ENCODE peak calls at places on chromosomes 13 and 19, in nine cellular contexts. J is OCI-LY7, G is kidney epithelial cell, S is AG09319, K is WTC11, U is BE2C, M is K562, V is astrocyte of the spinal cord, L is AG10803. D is an unnamed sample.
A peak's percentile ranks its signal among the peaks of the same experiment; 100 is the strongest.

GRCh38 chr19:43956827-43957226 is 5.8 kb downstream of the ZNF221 start:
- DNase-seq in J (peak; percentile 23), V (no peak), K (no peak), S (no peak), U (no peak), G (no peak), M (no peak), L (no peak), D (no peak)

GRCh38 chr13:33233547-33233946 is 52.0 kb downstream of the STARD13 start:
- DNase-seq in J (no peak), S (no peak), K (no peak), G (no peak), M (no peak), L (no peak), U (no peak), V (no peak), D (no peak)

GRCh38 chr19:52599241-52599640 is 29.2 kb downstream of the ZNF701 start:
- DNase-seq in K (no peak), M (no peak), U (no peak), G (no peak), L (no peak), V (no peak), J (no peak), S (no peak), D (no peak)

GRCh38 chr19:37077615-37077928 is 661 bp upstream of the ZNF420 start:
- DNase-seq in M (no peak), L (no peak), G (no peak), K (no peak), J (no peak), S (no peak), U (no peak), V (no peak), D (no peak)

GRCh38 chr19:45955905-45956608 is 17.6 kb downstream of the NOVA2 start:
- DNase-seq in U (peak; percentile 40), K (no peak), S (no peak), M (no peak), V (peak; percentile 64), J (no peak), G (peak; percentile 23), L (no peak), D (no peak)

GRCh38 chr19:35644987-35645679 is 3.0 kb upstream of the COX6B1 start:
- DNase-seq in J (peak; percentile 76), U (peak; percentile 83), V (peak; percentile 47), K (peak; percentile 97), M (peak; percentile 86), S (no peak), L (peak; percentile 40), G (no peak), D (peak; percentile 73)

GRCh38 chr13:80259159-80259558 is 81.8 kb downstream of the SPRY2 start:
- DNase-seq in S (no peak), G (no peak), U (no peak), K (no peak), L (no peak), V (no peak), J (no peak), M (no peak), D (no peak)

GRCh38 chr19:30304540-30304939 is 67.6 kb upstream of the ZNF536 start:
- DNase-seq in U (no peak), L (no peak), G (no peak), K (no peak), M (no peak), J (no peak), S (no peak), V (no peak), D (no peak)

GRCh38 chr13:26184791-26185250 is 37.3 kb downstream of the RNF6 start:
- DNase-seq in S (peak; percentile 23), J (peak; percentile 76), V (peak; percentile 74), U (peak; percentile 74), G (peak; percentile 14), L (peak; percentile 73), K (peak; percentile 54), M (peak; percentile 45), D (peak; percentile 67)

GRCh38 chr13:42420304-42420703 is 148.4 kb downstream of the AKAP11 start:
- DNase-seq in L (no peak), S (no peak), J (no peak), M (no peak), G (no peak), K (no peak), V (no peak), U (no peak), D (peak; percentile 49)

GRCh38 chr19:1173845-1174809 is at the start of gene SBNO2:
- DNase-seq in L (peak; percentile 82), M (peak; percentile 98), U (peak; percentile 93), V (peak; percentile 89), J (peak; percentile 91), G (no peak), K (peak; percentile 96), S (peak; percentile 58), D (peak; percentile 100)

GRCh38 chr13:106528711-106529414 is 6.6 kb downstream of the EFNB2 start:
- DNase-seq in S (no peak), K (no peak), L (no peak), V (no peak), J (no peak), U (no peak), M (no peak), G (no peak), D (no peak)

GRCh38 chr19:33406521-33407139 is 33.1 kb downstream of the CEBPG start:
- DNase-seq in V (peak; percentile 39), U (peak; percentile 84), M (peak; percentile 87), K (peak; percentile 92), J (peak; percentile 56), L (peak; percentile 37), S (no peak), G (no peak), D (peak; percentile 90)

GRCh38 chr19:3321696-3322095 is 44.7 kb upstream of the NFIC start:
- DNase-seq in M (no peak), V (no peak), L (no peak), G (no peak), U (no peak), J (no peak), K (no peak), S (no peak), D (no peak)

GRCh38 chr13:113083402-113084061 is 22.1 kb upstream of the F7 start:
- DNase-seq in V (no peak), U (peak; percentile 50), G (no peak), J (no peak), L (peak; percentile 8), K (no peak), S (no peak), M (no peak), D (no peak)

GRCh38 chr13:25111557-25111956 is 15.6 kb downstream of the PABPC3 start:
- DNase-seq in M (no peak), J (no peak), K (no peak), V (peak; percentile 15), S (no peak), G (no peak), U (no peak), L (no peak), D (no peak)

GRCh38 chr13:67238277-67238859 is 8.2 kb upstream of the PCDH9 start:
- DNase-seq in V (peak; percentile 65), J (peak; percentile 60), K (no peak), S (no peak), U (no peak), M (peak; percentile 11), G (no peak), L (peak; percentile 32), D (peak; percentile 15)

GRCh38 chr19:8120636-8121480 is 28.5 kb downstream of the FBN3 start:
- DNase-seq in K (peak; percentile 42), G (no peak), U (no peak), J (no peak), L (no peak), V (no peak), M (no peak), S (no peak), D (no peak)

GRCh38 chr19:54172413-54172763 is 572 bp downstream of the TMC4 start:
- DNase-seq in S (no peak), M (no peak), G (no peak), J (no peak), V (no peak), K (no peak), L (no peak), U (no peak), D (no peak)

GRCh38 chr19:54169149-54169731 is 3.7 kb downstream of the TMC4 start:
- DNase-seq in L (no peak), V (no peak), K (no peak), U (no peak), J (no peak), S (no peak), M (no peak), G (no peak), D (no peak)

GRCh38 chr19:54173951-54174817 is 1.2 kb upstream of the TMC4 start:
- DNase-seq in J (no peak), V (no peak), G (no peak), U (no peak), S (no peak), M (peak; percentile 8), K (no peak), L (no peak), D (no peak)

GRCh38 chr19:54168174-54168917 is 4.6 kb downstream of the TMC4 start:
- DNase-seq in M (peak; percentile 86), L (peak; percentile 76), K (peak; percentile 99), S (peak; percentile 52), J (peak; percentile 84), U (peak; percentile 94), G (no peak), V (peak; percentile 81), D (peak; percentile 90)

GRCh38 chr19:54172764-54173699 is at the start of gene TMC4:
- DNase-seq in L (peak; percentile 24), K (peak; percentile 88), S (no peak), U (no peak), V (no peak), J (peak; percentile 52), G (no peak), M (peak; percentile 26), D (no peak)
- TF ChIP-seq CTCF in L (no peak), K (peak; percentile 12), S (no peak), U (no peak), V (no peak), J (peak; percentile 28), G (peak; percentile 1), M (no peak), D (no peak)

DNA sequence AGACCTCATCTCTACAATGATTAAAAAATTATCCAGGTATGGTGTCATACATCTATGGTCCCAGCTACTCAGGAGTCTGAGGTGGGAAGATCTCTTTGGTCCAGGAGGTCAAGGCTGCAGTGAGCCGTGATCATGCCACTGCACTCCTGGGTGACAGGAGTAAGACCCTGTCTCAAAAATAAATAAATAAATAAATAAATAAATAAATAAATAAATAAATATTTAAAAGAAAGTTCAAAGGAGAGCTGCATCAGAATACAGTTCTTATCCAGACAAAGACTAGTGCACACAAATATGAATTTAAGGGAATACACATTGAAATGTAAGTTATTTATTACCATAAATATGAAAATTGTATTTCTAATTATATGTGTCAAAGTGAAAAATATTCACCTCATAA is 624.9 kb downstream of the SLITRK6 start:
- DNase-seq in L (no peak), J (no peak), K (no peak), V (no peak), S (no peak), U (no peak), G (no peak), M (no peak), D (no peak)
- TF ChIP-seq CTCF in L (no peak), J (no peak), K (no peak), V (no peak), S (no peak), U (no peak), G (no peak), M (no peak), D (no peak)

GRCh38 chr19:58516964-58517833 is 2.4 kb downstream of the ZBTB45 start:
- DNase-seq in K (peak; percentile 42), M (no peak), V (no peak), J (no peak), G (no peak), U (no peak), L (no peak), S (no peak), D (no peak)
- TF ChIP-seq CTCF in K (no peak), M (no peak), V (peak; percentile 0), J (peak; percentile 51), G (no peak), U (no peak), L (no peak), S (no peak), D (no peak)

GRCh38 chr13:20828540-20829364 is 55.0 kb upstream of the EEF1AKMT1 start:
- DNase-seq in J (peak; percentile 68), M (no peak), G (no peak), L (peak; percentile 58), K (no peak), V (peak; percentile 70), U (peak; percentile 23), S (peak; percentile 7), D (peak; percentile 50)
- TF ChIP-seq CTCF in J (peak; percentile 87), M (peak; percentile 57), G (peak; percentile 74), L (peak; percentile 95), K (peak; percentile 40), V (peak; percentile 81), U (peak; percentile 91), S (peak; percentile 89), D (peak; percentile 56)